ENCODE peak calls at places on chromosomes 11 and 22, in five cellular contexts. One of them, this sample, is unnamed.

GRCh38 chr11:16468735-16469446 is 112.5 kb upstream of the SOX6 start:
- DNase-seq in H9: no peak
- DNase-seq in mammary epithelial cell: no peak
- DNase-seq in A549: no peak
- DNase-seq in hepatocyte: no peak
- DNase-seq in this sample: no peak

GRCh38 chr22:31187627-31188026 is 24.5 kb upstream of the LIMK2 start:
- DNase-seq in H9: no peak
- DNase-seq in mammary epithelial cell: no peak
- DNase-seq in A549: no peak
- DNase-seq in hepatocyte: no peak
- DNase-seq in this sample: no peak

GRCh38 chr11:73359341-73359740 is 16.9 kb upstream of the RELT start:
- DNase-seq in H9: no peak
- DNase-seq in mammary epithelial cell: peak; percentile 34
- DNase-seq in A549: no peak
- DNase-seq in hepatocyte: no peak
- DNase-seq in this sample: no peak

GRCh38 chr11:69463181-69463891 is 18.1 kb upstream of the LINC01488 start:
- DNase-seq in H9: no peak
- DNase-seq in mammary epithelial cell: no peak
- DNase-seq in A549: peak; percentile 17
- DNase-seq in hepatocyte: peak; percentile 68
- DNase-seq in this sample: no peak

GRCh38 chr22:25485626-25486545 is 78.6 kb upstream of the GRK3 start:
- DNase-seq in H9: no peak
- DNase-seq in mammary epithelial cell: no peak
- DNase-seq in A549: no peak
- DNase-seq in hepatocyte: no peak
- DNase-seq in this sample: no peak

GRCh38 chr22:39349506-39349966 is 255 bp upstream of the SYNGR1 start:
- DNase-seq in H9: no peak
- DNase-seq in mammary epithelial cell: no peak
- DNase-seq in A549: no peak
- DNase-seq in hepatocyte: peak; percentile 81
- DNase-seq in this sample: peak; percentile 81

GRCh38 chr22:38631724-38632123 is 24.5 kb downstream of the FAM227A start:
- DNase-seq in H9: no peak
- DNase-seq in mammary epithelial cell: no peak
- DNase-seq in A549: no peak
- DNase-seq in hepatocyte: no peak
- DNase-seq in this sample: no peak

GRCh38 chr11:45771942-45772522 is 32.9 kb upstream of the SLC35C1 start:
- DNase-seq in H9: peak; percentile 87
- DNase-seq in mammary epithelial cell: peak; percentile 62
- DNase-seq in A549: peak; percentile 74
- DNase-seq in hepatocyte: peak; percentile 93
- DNase-seq in this sample: peak; percentile 82

GRCh38 chr11:71341596-71341995 is 89.2 kb upstream of the SHANK2 start:
- DNase-seq in H9: no peak
- DNase-seq in mammary epithelial cell: no peak
- DNase-seq in A549: no peak
- DNase-seq in hepatocyte: no peak
- DNase-seq in this sample: no peak

GRCh38 chr11:75430692-75431532 is 2.1 kb downstream of the KLHL35 start:
- DNase-seq in H9: no peak
- DNase-seq in mammary epithelial cell: no peak
- DNase-seq in A549: no peak
- DNase-seq in hepatocyte: no peak
- DNase-seq in this sample: no peak

GRCh38 chr11:87252869-87253268 is 215.1 kb downstream of the TMEM135 start:
- DNase-seq in H9: no peak
- DNase-seq in mammary epithelial cell: peak; percentile 15
- DNase-seq in A549: no peak
- DNase-seq in hepatocyte: no peak
- DNase-seq in this sample: no peak

DNA sequence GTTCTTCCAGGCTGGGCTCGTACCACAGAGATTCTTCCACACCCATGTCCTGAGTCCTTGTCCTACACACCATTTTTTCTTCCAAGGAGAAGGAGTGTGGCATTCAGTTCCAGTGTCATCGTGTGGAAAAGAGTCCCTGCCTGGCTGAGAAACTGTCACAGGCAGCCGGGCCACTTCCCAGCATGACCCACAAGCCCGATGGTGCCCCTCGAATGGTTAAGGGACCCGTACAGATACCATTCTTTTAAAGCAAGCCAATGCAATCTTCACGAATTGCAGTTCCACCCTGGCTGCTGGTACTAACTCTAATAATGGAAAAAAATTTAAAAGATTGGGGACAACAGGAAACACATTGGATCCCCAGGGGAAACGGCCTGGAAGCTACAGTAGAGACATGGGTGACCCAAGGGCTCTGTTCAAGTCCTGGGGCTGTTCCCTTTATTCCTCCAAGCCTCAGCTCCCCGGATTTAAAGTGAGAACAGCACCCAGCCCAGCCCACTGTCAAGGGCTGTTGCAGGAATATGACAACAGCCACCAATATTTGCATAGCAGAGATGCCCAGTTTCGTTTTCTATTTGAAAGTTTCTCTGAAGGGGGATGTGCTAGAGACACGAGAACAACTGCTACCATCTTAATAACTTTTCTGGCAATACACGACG is 80.9 kb upstream of the WNT7B start:
- DNase-seq in H9: peak; percentile 9
- DNase-seq in mammary epithelial cell: peak; percentile 86
- DNase-seq in A549: no peak
- DNase-seq in hepatocyte: no peak
- DNase-seq in this sample: peak; percentile 89
- H3K4me2 ChIP-seq in H9: no peak overlapping the region
- H3K4me2 ChIP-seq in mammary epithelial cell: peak overlapping the region; percentile 97
- H3K4me2 ChIP-seq in A549: peak overlapping the region; percentile 92
- H3K4me2 ChIP-seq in hepatocyte: no peak overlapping the region
- H3K4me2 ChIP-seq in this sample: peak overlapping the region; percentile 80

DNA sequence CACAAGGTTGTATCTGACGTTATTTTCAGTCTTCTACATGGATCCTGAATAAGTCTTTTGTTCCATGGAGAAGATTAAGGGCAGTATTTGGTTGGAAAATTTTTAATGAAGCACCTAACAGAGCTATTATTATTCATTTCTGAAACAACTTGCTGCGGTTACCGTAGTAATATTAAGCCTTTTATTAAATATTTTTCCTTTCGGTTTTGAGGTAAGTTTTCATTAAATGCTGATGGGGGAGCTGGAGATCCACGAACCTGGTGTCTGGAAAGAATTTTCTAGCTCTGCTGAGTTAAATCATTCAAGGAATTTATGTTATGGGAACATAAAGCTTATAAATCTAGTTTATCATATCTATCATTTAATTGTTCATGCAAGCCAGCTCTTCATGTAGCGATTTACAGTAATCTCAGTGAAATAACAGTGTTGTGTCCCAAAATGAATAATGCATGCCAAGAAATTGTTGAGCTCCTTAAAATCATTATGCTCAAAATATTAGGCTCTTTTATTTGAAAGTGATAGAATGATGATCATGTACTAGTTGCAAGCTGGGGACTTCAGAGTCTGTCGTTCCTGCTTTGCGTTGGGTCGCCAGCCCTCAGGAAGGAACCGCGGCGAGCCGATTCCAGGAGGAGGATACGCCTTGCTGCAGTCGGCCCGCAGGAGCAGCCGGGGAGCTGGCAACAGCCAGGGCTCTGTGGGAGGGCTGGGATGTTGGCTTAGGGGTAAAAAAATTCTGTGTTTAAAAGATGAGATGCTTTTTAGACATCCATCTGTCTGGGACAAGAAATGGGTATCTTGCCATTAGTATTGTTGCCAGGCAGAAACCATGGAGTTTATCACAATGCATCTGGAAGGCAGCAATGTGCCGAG is 83.1 kb downstream of the TBC1D22A start:
- DNase-seq in H9: no peak
- DNase-seq in mammary epithelial cell: no peak
- DNase-seq in A549: peak; percentile 12
- DNase-seq in hepatocyte: no peak
- DNase-seq in this sample: no peak
- TF ChIP-seq CTCF in H9: peak; percentile 52
- TF ChIP-seq CTCF in mammary epithelial cell: peak; percentile 39
- TF ChIP-seq CTCF in A549: peak; percentile 28
- TF ChIP-seq CTCF in hepatocyte: peak; percentile 65
- TF ChIP-seq CTCF in this sample: peak; percentile 16

DNA sequence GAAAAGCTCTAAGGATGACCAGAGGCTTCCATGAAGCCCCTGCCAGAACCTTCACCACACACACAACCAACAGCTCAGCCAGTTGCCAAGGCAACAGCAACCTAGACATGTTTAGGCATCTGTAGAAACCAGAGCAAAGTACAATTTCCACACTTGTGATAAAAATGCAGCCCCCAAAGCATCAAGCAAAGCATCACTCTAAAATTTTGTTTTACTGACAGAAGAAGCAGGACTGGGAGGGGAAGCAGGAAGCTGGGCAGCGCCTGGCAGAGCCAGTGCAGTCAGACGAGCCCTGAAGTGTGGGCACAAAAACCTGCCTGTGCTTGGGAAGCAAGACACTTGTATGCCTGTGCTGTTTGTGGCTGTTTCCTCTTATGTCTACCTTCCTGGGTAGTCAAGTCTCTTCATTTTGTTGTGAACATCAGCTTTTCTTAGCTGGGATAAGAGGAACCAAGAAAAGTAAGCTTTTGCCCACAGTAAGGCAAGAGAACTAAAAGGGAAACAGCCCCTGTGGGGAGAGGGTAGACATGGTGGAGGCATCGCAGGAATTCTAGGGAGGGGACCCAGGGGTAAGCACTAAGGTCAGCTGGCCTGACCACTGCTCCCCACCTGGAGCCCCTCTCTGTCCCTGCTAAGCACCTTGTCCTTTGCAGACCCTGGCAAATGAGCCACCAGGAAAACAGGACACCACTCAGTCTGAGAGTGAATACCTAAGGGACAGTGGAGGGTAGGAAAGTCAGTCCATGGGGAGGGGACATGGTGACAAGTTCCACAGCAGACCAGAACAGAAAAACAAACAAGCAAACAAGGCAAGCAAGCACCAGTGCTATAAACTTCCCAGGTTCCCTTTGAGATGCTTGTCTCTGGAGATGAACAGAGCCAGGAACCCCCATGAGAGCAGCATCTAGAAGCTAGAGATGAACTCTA is 13.4 kb downstream of the PACSIN2 start:
- DNase-seq in H9: no peak
- DNase-seq in mammary epithelial cell: no peak
- DNase-seq in A549: no peak
- DNase-seq in hepatocyte: no peak
- DNase-seq in this sample: peak; percentile 15
- H3K4me2 ChIP-seq in H9: no peak overlapping the region
- H3K4me2 ChIP-seq in mammary epithelial cell: peak overlapping the region; percentile 63
- H3K4me2 ChIP-seq in A549: peak overlapping the region; percentile 85
- H3K4me2 ChIP-seq in hepatocyte: peak overlapping the region; percentile 42
- H3K4me2 ChIP-seq in this sample: no peak overlapping the region

GRCh38 chr22:46900549-46900948 is 138.1 kb downstream of the TBC1D22A start:
- DNase-seq in H9: no peak
- DNase-seq in mammary epithelial cell: no peak
- DNase-seq in A549: no peak
- DNase-seq in hepatocyte: no peak
- DNase-seq in this sample: no peak

GRCh38 chr22:46902436-46902835 is 140.0 kb downstream of the TBC1D22A start:
- DNase-seq in H9: no peak
- DNase-seq in mammary epithelial cell: no peak
- DNase-seq in A549: no peak
- DNase-seq in hepatocyte: no peak
- DNase-seq in this sample: no peak

GRCh38 chr22:46905834-46906233 is 143.4 kb downstream of the TBC1D22A start:
- DNase-seq in H9: no peak
- DNase-seq in mammary epithelial cell: no peak
- DNase-seq in A549: no peak
- DNase-seq in hepatocyte: no peak
- DNase-seq in this sample: no peak

GRCh38 chr22:46905415-46905814 is 143.0 kb downstream of the TBC1D22A start:
- DNase-seq in H9: no peak
- DNase-seq in mammary epithelial cell: no peak
- DNase-seq in A549: no peak
- DNase-seq in hepatocyte: no peak
- DNase-seq in this sample: no peak

DNA sequence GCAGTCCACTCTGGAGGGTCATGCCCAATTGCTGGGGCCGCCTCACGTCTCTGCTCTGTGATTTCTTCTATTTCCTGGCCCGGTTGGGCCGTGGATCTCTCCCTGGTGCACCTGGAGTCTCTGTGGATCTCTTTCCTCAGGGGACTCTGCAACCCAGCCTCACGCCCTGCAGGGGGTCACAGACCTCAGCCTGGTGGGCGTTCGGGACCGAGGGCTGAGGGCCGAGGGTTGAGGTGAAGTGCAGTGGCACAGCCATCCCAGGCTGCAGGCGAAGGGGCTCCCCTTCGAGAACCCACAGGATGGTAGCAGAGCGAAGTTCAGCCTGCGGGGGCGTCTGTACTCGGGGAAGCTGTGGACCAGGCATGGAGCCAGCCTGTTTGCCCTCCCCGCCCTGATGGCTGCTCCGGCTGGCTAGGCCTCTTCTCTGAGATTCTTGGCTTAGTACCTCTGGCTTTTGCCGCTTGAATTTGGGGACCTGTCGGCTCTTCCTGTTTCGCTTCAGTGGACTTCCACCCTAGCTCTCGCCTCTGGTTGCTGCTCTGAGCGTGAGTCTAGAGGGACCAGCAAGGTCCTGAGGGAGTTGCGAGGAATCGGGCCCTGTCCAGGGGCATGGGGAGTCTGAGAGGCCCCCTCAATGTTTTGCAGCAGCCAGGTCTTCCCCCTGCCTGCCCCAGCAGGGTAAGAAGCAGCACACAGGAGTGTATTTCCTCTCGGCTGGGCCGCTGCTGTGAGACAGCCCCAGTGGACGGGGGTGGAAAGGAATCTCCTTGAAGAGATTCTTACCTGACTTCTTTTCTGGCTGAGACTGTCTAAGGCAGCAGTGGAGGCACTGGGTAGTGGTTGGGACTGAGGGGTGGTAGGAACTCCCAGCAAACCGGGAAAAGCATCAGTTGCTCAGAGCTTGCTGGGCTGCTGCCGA is 140.8 kb downstream of the TBC1D22A start:
- DNase-seq in H9: peak; percentile 64
- DNase-seq in mammary epithelial cell: no peak
- DNase-seq in A549: no peak
- DNase-seq in hepatocyte: no peak
- DNase-seq in this sample: no peak
- TF ChIP-seq CTCF in H9: peak; percentile 51
- TF ChIP-seq CTCF in mammary epithelial cell: no peak
- TF ChIP-seq CTCF in A549: no peak
- TF ChIP-seq CTCF in hepatocyte: no peak
- TF ChIP-seq CTCF in this sample: no peak